ENCODE peak calls at places on chromosomes 13 and 19, in four cellular contexts. O is left ventricle myocardium inferior; A is central memory CD8-positive, alpha-beta T cell; Q is H54. M is an unnamed sample.

GRCh38 chr19:10896851-10897526 is 25.6 kb downstream of the CARM1 start:
- DNase-seq in O (no peak), A (no peak), Q (no peak), M (no peak)

GRCh38 chr13:39102981-39103490 is 64.8 kb downstream of the NHLRC3 start:
- DNase-seq in O (no peak), A (no peak), Q (no peak), M (no peak)

GRCh38 chr19:45995715-45996385 is 583 bp downstream of the CCDC61 start:
- DNase-seq in O (no peak), A (no peak), Q (no peak), M (no peak)

GRCh38 chr19:35716735-35716984 is 1.1 kb upstream of the KMT2B start:
- DNase-seq in O (no peak), A (no peak), Q (no peak), M (no peak)

GRCh38 chr13:98810746-98811145 is 58.3 kb upstream of the SLC15A1 start:
- DNase-seq in O (no peak), A (no peak), Q (no peak), M (no peak)

GRCh38 chr13:48727252-48728011 is 73.7 kb downstream of the CYSLTR2 start:
- DNase-seq in O (peak), A (no peak), Q (no peak), M (peak)

GRCh38 chr13:61316647-61317046 is 99.0 kb downstream of the PCDH20 start:
- DNase-seq in O (no peak), A (no peak), Q (no peak), M (no peak)

GRCh38 chr13:111027481-111028439 is 87.3 kb upstream of the ARHGEF7 start:
- DNase-seq in O (no peak), A (no peak), Q (no peak), M (no peak)

GRCh38 chr13:98386632-98387031 is 190.3 kb downstream of the STK24 start:
- DNase-seq in O (no peak), A (no peak), Q (no peak), M (no peak)

GRCh38 chr13:41603917-41604316 is 146.6 kb downstream of the RGCC start:
- DNase-seq in O (no peak), A (no peak), Q (peak), M (no peak)

GRCh38 chr13:26971990-26972888 is 199.4 kb downstream of the USP12 start:
- DNase-seq in O (no peak), A (no peak), Q (no peak), M (peak)

GRCh38 chr19:48393559-48394330 is at the start of gene GRIN2D:
- DNase-seq in O (no peak), A (no peak), Q (no peak), M (no peak)

GRCh38 chr19:5292453-5292842 is 48.2 kb downstream of the PTPRS start:
- DNase-seq in O (no peak), A (no peak), Q (no peak), M (no peak)

GRCh38 chr19:29273000-29273691 is 60.2 kb upstream of the UQCRFS1 start:
- DNase-seq in O (no peak), A (no peak), Q (no peak), M (no peak)

GRCh38 chr19:54684537-54684936 is 21.8 kb downstream of the LILRB4 start:
- DNase-seq in O (no peak), A (no peak), Q (peak), M (no peak)

GRCh38 chr13:60311527-60311926 is 85.5 kb upstream of the TDRD3 start:
- DNase-seq in O (no peak), A (no peak), Q (no peak), M (no peak)

GRCh38 chr13:29648760-29649159 is 53.3 kb upstream of the SLC7A1 start:
- DNase-seq in O (no peak), A (no peak), Q (no peak), M (no peak)

GRCh38 chr19:40623403-40624239 is 22.5 kb downstream of the LTBP4 start:
- DNase-seq in O (no peak), A (no peak), Q (peak), M (no peak)

GRCh38 chr19:42295831-42296525 is 6.0 kb upstream of the PRR19 start:
- DNase-seq in O (peak), A (peak), Q (peak), M (peak)

GRCh38 chr13:106738279-106738678 is 170.3 kb upstream of the ARGLU1 start:
- DNase-seq in O (no peak), A (no peak), Q (no peak), M (no peak)

GRCh38 chr19:7806876-7807275 is 23.1 kb upstream of the EVI5L start:
- DNase-seq in O (no peak), A (no peak), Q (no peak), M (no peak)

GRCh38 chr13:112102243-112102642 is 35.3 kb downstream of the SOX1 start:
- DNase-seq in O (no peak), A (no peak), Q (no peak), M (no peak)

GRCh38 chr19:19670070-19670551 is 1.5 kb downstream of the ZNF101 start:
- DNase-seq in O (no peak), A (no peak), Q (no peak), M (no peak)

GRCh38 chr13:44012910-44013309 is 133.2 kb downstream of the LACC1 start:
- DNase-seq in O (no peak), A (no peak), Q (no peak), M (no peak)

GRCh38 chr19:18254546-18255500 is 19.4 kb downstream of the IQCN start:
- DNase-seq in O (no peak), A (no peak), Q (no peak), M (no peak)

GRCh38 chr13:43786766-43787517 is at the start of gene ENOX1:
- DNase-seq in O (peak), A (no peak), Q (peak), M (peak)

GRCh38 chr13:49367640-49368431 is 76.0 kb downstream of the CAB39L start:
- DNase-seq in O (no peak), A (no peak), Q (no peak), M (no peak)

GRCh38 chr13:61414136-61414535 is 1.5 kb downstream of the PCDH20 start:
- DNase-seq in O (no peak), A (no peak), Q (no peak), M (no peak)

GRCh38 chr19:15332311-15332996 is at the start of gene BRD4:
- DNase-seq in O (peak), A (peak), Q (peak), M (peak)

GRCh38 chr13:19685034-19685433 is 51.6 kb downstream of the MPHOSPH8 start:
- DNase-seq in O (no peak), A (no peak), Q (no peak), M (no peak)

GRCh38 chr19:38843175-38843758 is 6.5 kb downstream of the HNRNPL start:
- DNase-seq in O (no peak), A (no peak), Q (no peak), M (no peak)

GRCh38 chr13:109746364-109746763 is 40.0 kb downstream of the IRS2 start:
- DNase-seq in O (no peak), A (no peak), Q (no peak), M (no peak)

GRCh38 chr13:51832471-51833152 is 12.4 kb downstream of the TMEM272 start:
- DNase-seq in O (no peak), A (peak), Q (peak), M (no peak)

GRCh38 chr13:60329221-60329983 is 67.6 kb upstream of the TDRD3 start:
- DNase-seq in O (no peak), A (no peak), Q (peak), M (no peak)

GRCh38 chr13:110199046-110199831 is 107.7 kb downstream of the COL4A1 start:
- DNase-seq in O (no peak), A (no peak), Q (no peak), M (no peak)

GRCh38 chr19:16588089-16588823 is 16.0 kb upstream of the SLC35E1 start:
- DNase-seq in O (no peak), A (peak), Q (no peak), M (no peak)

GRCh38 chr13:113489549-113490495 is 689 bp downstream of the DCUN1D2 start:
- DNase-seq in O (no peak), A (no peak), Q (peak), M (peak)

GRCh38 chr19:28710278-28710677 is 502.7 kb downstream of the UQCRFS1 start:
- DNase-seq in O (no peak), A (no peak), Q (no peak), M (no peak)

GRCh38 chr19:46631481-46631880 is 4.5 kb downstream of the GNG8 start:
- DNase-seq in O (peak), A (no peak), Q (no peak), M (no peak)

M was measured in T1000.